ENCODE peak calls at places on chromosomes 2 and 18, in five cellular contexts. Z, O, X, V and L are unnamed samples.

GRCh38 chr18:59837586-59837985 is 62.2 kb upstream of the PMAIP1 start:
- DNase-seq in O (peak; percentile 78), X (peak; percentile 5), Z (peak; percentile 16), V (peak; percentile 70), L (peak; percentile 85)

GRCh38 chr18:79400591-79401381 is 5.1 kb downstream of the NFATC1 start:
- DNase-seq in O (no peak), V (no peak), X (peak; percentile 56), Z (no peak), L (no peak)

GRCh38 chr2:88082781-88083180 is 15.2 kb downstream of the SMYD1 start:
- DNase-seq in O (no peak), X (no peak), Z (no peak), V (no peak), L (no peak)

GRCh38 chr2:105611328-105611627 is 133.4 kb upstream of the NCK2 start:
- DNase-seq in X (no peak), Z (no peak), V (no peak), O (no peak), L (no peak)

GRCh38 chr2:3076848-3077735 is 300.5 kb downstream of the EIPR1 start:
- DNase-seq in V (no peak), Z (no peak), X (no peak), O (no peak), L (no peak)

GRCh38 chr2:104405628-104406027 is 448.3 kb upstream of the POU3F3 start:
- DNase-seq in Z (no peak), O (no peak), V (no peak), X (no peak), L (no peak)

GRCh38 chr2:133012847-133013734 is 343.1 kb upstream of the LYPD1 start:
- DNase-seq in X (no peak), Z (no peak), V (no peak), O (no peak), L (no peak)

GRCh38 chr2:173822889-173823485 is 142.2 kb downstream of the SP3 start:
- DNase-seq in X (no peak), Z (no peak), V (no peak), O (no peak), L (no peak)

GRCh38 chr2:117832905-117833613 is 18.6 kb downstream of the DDX18 start:
- DNase-seq in X (no peak), O (peak; percentile 67), Z (peak; percentile 18), V (peak; percentile 40), L (peak; percentile 38)

GRCh38 chr2:148882051-148882450 is 7.0 kb downstream of the KIF5C start:
- DNase-seq in O (no peak), Z (no peak), V (no peak), X (no peak), L (peak; percentile 82)

GRCh38 chr2:238523158-238524110 is 96.7 kb downstream of the ASB1 start:
- DNase-seq in X (no peak), Z (no peak), V (peak; percentile 82), O (peak; percentile 74), L (peak; percentile 67)

GRCh38 chr2:41966920-41967319 is 80.9 kb upstream of the PKDCC start:
- DNase-seq in O (no peak), X (no peak), Z (peak; percentile 14), V (no peak), L (no peak)

GRCh38 chr2:127675335-127676261 is at the start of gene LIMS2:
- DNase-seq in O (peak; percentile 20), Z (peak; percentile 80), V (peak; percentile 47), X (no peak), L (peak; percentile 50)

GRCh38 chr2:190791347-190791982 is 89.2 kb upstream of the GLS start:
- DNase-seq in X (no peak), V (no peak), O (peak; percentile 59), Z (no peak), L (peak; percentile 59)

GRCh38 chr18:36811430-36811829 is 17.4 kb downstream of the TPGS2 start:
- DNase-seq in Z (no peak), X (no peak), O (no peak), V (no peak), L (no peak)

GRCh38 chr2:238440767-238441166 is 14.0 kb downstream of the ASB1 start:
- DNase-seq in O (no peak), X (no peak), Z (no peak), V (no peak), L (no peak)

GRCh38 chr2:13201924-13202323 is 485.2 kb downstream of the TRIB2 start:
- DNase-seq in Z (no peak), O (peak; percentile 8), V (no peak), X (no peak), L (peak; percentile 12)

GRCh38 chr2:238425505-238425978 is 1.2 kb upstream of the ASB1 start:
- DNase-seq in X (no peak), V (no peak), O (no peak), Z (no peak), L (no peak)